ENCODE peak calls at places on chromosomes 7 and 10, in four cellular contexts. M is HFFc6, K is upper lobe of left lung, J is kidney epithelial cell. R is an unnamed sample.

GRCh38 chr7:151247016-151247580 is 1.4 kb downstream of the SMARCD3 start:
- DNase-seq in J (no peak), M (no peak), K (no peak), R (no peak)

GRCh38 chr7:44212581-44213184 is 11.9 kb downstream of the YKT6 start:
- DNase-seq in M (no peak), J (no peak), K (no peak), R (no peak)

GRCh38 chr7:37480642-37481041 is 32.0 kb upstream of the ELMO1 start:
- DNase-seq in K (no peak), J (no peak), M (no peak), R (no peak)

GRCh38 chr7:12865593-12865992 is 178.2 kb downstream of the ARL4A start:
- DNase-seq in K (no peak), J (no peak), M (no peak), R (no peak)

GRCh38 chr10:29012926-29013554 is 275.8 kb upstream of the LYZL1 start:
- DNase-seq in J (no peak), M (no peak), K (no peak), R (no peak)

GRCh38 chr7:75962607-75963382 is 31.6 kb downstream of the TMEM120A start:
- DNase-seq in J (no peak), K (no peak), M (peak), R (no peak)

GRCh38 chr10:6621536-6621935 is 41.5 kb upstream of the PRKCQ start:
- DNase-seq in M (no peak), J (no peak), K (no peak), R (no peak)

GRCh38 chr10:122044045-122044661 is 55.2 kb downstream of the TACC2 start:
- DNase-seq in K (no peak), M (no peak), J (no peak), R (no peak)

GRCh38 chr7:55135462-55135861 is 116.6 kb downstream of the EGFR start:
- DNase-seq in K (no peak), M (no peak), J (no peak), R (no peak)

GRCh38 chr7:101058355-101058754 is 26.9 kb upstream of the TRIM56 start:
- DNase-seq in K (no peak), J (no peak), M (peak), R (no peak)

GRCh38 chr10:129953541-129954031 is 10.5 kb downstream of the EBF3 start:
- DNase-seq in K (peak), M (no peak), J (no peak), R (no peak)

GRCh38 chr7:29091722-29092121 is 54.6 kb downstream of the CPVL start:
- DNase-seq in K (no peak), M (no peak), J (no peak), R (no peak)

GRCh38 chr7:47354831-47355541 is 226.9 kb downstream of the TNS3 start:
- DNase-seq in J (no peak), M (no peak), K (peak), R (no peak)

GRCh38 chr10:3226960-3227724 is 54.6 kb upstream of the PITRM1 start:
- DNase-seq in M (peak), J (peak), K (no peak), R (no peak)

GRCh38 chr7:71665716-71666115 is 533.8 kb downstream of the GALNT17 start:
- DNase-seq in K (no peak), M (no peak), J (no peak), R (no peak)

GRCh38 chr10:3886191-3886590 is 101.2 kb upstream of the KLF6 start:
- DNase-seq in K (peak), J (no peak), M (no peak), R (no peak)

GRCh38 chr10:126092806-126093205 is 196.4 kb downstream of the FANK1 start:
- DNase-seq in J (no peak), K (no peak), M (no peak), R (no peak)

GRCh38 chr7:2369139-2369538 is 14.5 kb downstream of the EIF3B start:
- DNase-seq in J (no peak), M (no peak), K (no peak), R (no peak)
- TF ChIP-seq CTCF in J (no peak), M (no peak), K (no peak), R (no peak)

GRCh38 chr10:113052076-113052830 is 102.2 kb downstream of the TCF7L2 start:
- DNase-seq in K (no peak), M (no peak), J (no peak), R (no peak)
- TF ChIP-seq CTCF in K (no peak), M (peak), J (peak), R (peak)

GRCh38 chr7:30206942-30207341 is 72.2 kb downstream of the MTURN start:
- DNase-seq in M (no peak), J (peak), K (no peak), R (no peak)

GRCh38 chr7:30207376-30207775 is 72.6 kb downstream of the MTURN start:
- DNase-seq in M (no peak), K (no peak), J (no peak), R (no peak)

GRCh38 chr7:30214651-30215137 is 69.7 kb upstream of the ZNRF2 start:
- DNase-seq in J (no peak), M (no peak), K (no peak), R (no peak)

GRCh38 chr7:30209951-30210350 is 74.4 kb upstream of the ZNRF2 start:
- DNase-seq in K (no peak), J (no peak), M (no peak), R (no peak)

GRCh38 chr7:30212720-30213119 is 71.7 kb upstream of the ZNRF2 start:
- DNase-seq in M (no peak), J (no peak), K (no peak), R (no peak)
- TF ChIP-seq CTCF in M (no peak), J (no peak), K (no peak), R (no peak)

GRCh38 chr7:11343136-11343535 is 369.5 kb downstream of the PHF14 start:
- DNase-seq in J (no peak), K (no peak), M (no peak), R (no peak)

GRCh38 chr7:11343818-11344413 is 370.2 kb downstream of the PHF14 start:
- DNase-seq in J (no peak), K (no peak), M (peak), R (no peak)

GRCh38 chr7:11345621-11346020 is 371.9 kb downstream of the PHF14 start:
- DNase-seq in K (no peak), J (no peak), M (no peak), R (no peak)

GRCh38 chr7:11346312-11346711 is 372.6 kb downstream of the PHF14 start:
- DNase-seq in J (no peak), M (no peak), K (no peak), R (no peak)

GRCh38 chr7:11341285-11341944 is 367.7 kb downstream of the PHF14 start:
- DNase-seq in M (peak), K (no peak), J (no peak), R (no peak)
- TF ChIP-seq CTCF in M (peak), K (no peak), J (no peak), R (peak)

DNA sequence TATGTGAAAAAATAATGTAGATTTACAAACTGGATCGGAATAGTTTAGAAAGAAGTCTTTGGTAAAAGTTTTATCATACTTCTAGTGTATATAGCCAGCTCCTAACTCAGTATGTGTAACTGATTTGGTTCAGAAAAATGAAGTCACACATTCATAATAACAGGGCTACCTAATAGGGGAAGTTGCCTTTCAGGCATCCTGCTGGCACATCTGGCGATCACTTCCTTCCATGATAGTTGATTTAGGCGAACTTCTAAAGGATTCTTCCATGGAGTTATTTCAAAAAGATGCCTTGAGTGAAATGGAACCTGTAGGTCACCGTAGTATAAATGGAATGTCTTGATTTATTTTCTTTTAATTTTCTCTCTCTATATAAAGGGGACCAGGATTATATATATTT is 69.1 kb downstream of the SHH start:
- DNase-seq in M (no peak), K (no peak), J (no peak), R (no peak)
- TF ChIP-seq CTCF in M (no peak), K (no peak), J (no peak), R (no peak)

GRCh38 chr10:113689574-113689973 is 9.9 kb downstream of the CASP7 start:
- DNase-seq in M (no peak), J (no peak), K (no peak), R (no peak)

GRCh38 chr10:113690749-113691148 is 11.0 kb downstream of the CASP7 start:
- DNase-seq in K (no peak), J (no peak), M (no peak), R (no peak)

GRCh38 chr10:113693348-113693747 is 13.6 kb downstream of the CASP7 start:
- DNase-seq in M (no peak), K (no peak), J (no peak), R (no peak)

GRCh38 chr10:113692271-113692670 is 12.6 kb downstream of the CASP7 start:
- DNase-seq in M (no peak), K (no peak), J (no peak), R (no peak)

GRCh38 chr10:113691381-113691780 is 11.7 kb downstream of the CASP7 start:
- DNase-seq in J (no peak), M (no peak), K (no peak), R (no peak)
- TF ChIP-seq CTCF in J (no peak), M (no peak), K (no peak), R (no peak)

GRCh38 chr10:110783509-110784103 is 88.1 kb upstream of the PDCD4 start:
- DNase-seq in J (no peak), M (no peak), K (no peak), R (no peak)

GRCh38 chr10:110784198-110784597 is 87.5 kb upstream of the PDCD4 start:
- DNase-seq in K (no peak), M (no peak), J (no peak), R (no peak)

GRCh38 chr10:110781139-110781538 is 90.6 kb upstream of the PDCD4 start:
- DNase-seq in K (no peak), J (no peak), M (no peak), R (no peak)

GRCh38 chr10:110780704-110781103 is 91.0 kb upstream of the PDCD4 start:
- DNase-seq in J (no peak), M (no peak), K (peak), R (no peak)

DNA sequence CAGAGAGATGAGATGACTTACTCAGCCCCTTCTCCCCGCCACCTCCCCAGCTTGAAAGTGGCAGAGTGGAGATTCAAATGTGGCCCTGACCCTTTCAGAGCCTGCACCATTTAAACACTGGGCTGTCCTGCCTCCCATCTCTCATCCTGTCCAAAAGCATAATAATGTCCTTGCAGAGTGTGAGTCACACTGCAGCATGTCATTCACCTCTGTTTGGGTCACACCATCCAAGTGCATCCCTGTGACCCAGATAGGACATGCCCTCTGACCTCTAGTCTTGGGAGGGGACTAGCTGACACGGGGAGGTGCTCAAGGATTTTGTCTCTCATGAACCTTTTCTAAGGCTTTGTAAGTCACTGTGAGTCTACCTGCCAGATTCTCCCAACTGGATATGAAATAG is 89.1 kb upstream of the PDCD4 start:
- DNase-seq in K (no peak), M (no peak), J (no peak), R (no peak)
- TF ChIP-seq CTCF in K (no peak), M (no peak), J (no peak), R (no peak)